ENCODE peak calls at places on chromosomes 16 and 17, in six cellular contexts. F is uterus, V is heart left ventricle, D is T-helper 2 cell, P is GM23338, A is head of caudate nucleus. Z is an unnamed sample.

GRCh38 chr16:88770459-88771293 is 14.3 kb downstream of the PIEZO1 start:
- DNase-seq in F (peak; percentile 66), D (no peak), P (peak; percentile 70), V (peak; percentile 76), A (no peak), Z (peak; percentile 54)

GRCh38 chr16:14300631-14301149 is 229.6 kb downstream of the MRTFB start:
- DNase-seq in P (peak; percentile 70), F (peak; percentile 63), V (peak; percentile 66), A (peak; percentile 51), D (no peak), Z (peak; percentile 29)

GRCh38 chr17:29726721-29727252 is 104.1 kb upstream of the CORO6 start:
- DNase-seq in F (no peak), V (no peak), D (no peak), A (no peak), P (no peak), Z (peak; percentile 44)

GRCh38 chr16:83661656-83662055 is 146.1 kb upstream of the HSBP1 start:
- DNase-seq in A (no peak), P (no peak), D (no peak), F (no peak), V (no peak), Z (no peak)

GRCh38 chr17:29112780-29113295 is 67.4 kb downstream of the MYO18A start:
- DNase-seq in F (no peak), V (peak; percentile 52), D (no peak), P (no peak), A (no peak), Z (no peak)

GRCh38 chr17:20908373-20909273 is 134.2 kb downstream of the USP22 start:
- DNase-seq in V (peak; percentile 92), P (peak; percentile 96), F (peak; percentile 92), D (peak; percentile 39), A (peak; percentile 96), Z (peak; percentile 69)

GRCh38 chr17:78416791-78417530 is 38.5 kb downstream of the PGS1 start:
- DNase-seq in P (no peak), D (no peak), F (peak; percentile 44), V (peak; percentile 62), A (no peak), Z (no peak)

GRCh38 chr17:80705988-80706387 is 161.3 kb downstream of the RPTOR start:
- DNase-seq in P (no peak), V (no peak), A (no peak), D (no peak), F (no peak), Z (no peak)

GRCh38 chr17:50632637-50633036 is 2.0 kb upstream of the ABCC3 start:
- DNase-seq in F (no peak), A (no peak), V (no peak), D (no peak), P (no peak), Z (no peak)

GRCh38 chr17:77306790-77307478 is 166.2 kb downstream of the SEC14L1 start:
- DNase-seq in V (no peak), F (no peak), P (no peak), D (no peak), A (no peak), Z (no peak)

Z was measured in naive B cell.